ENCODE peak calls at places on chromosome 18, in four cellular contexts. I is K562, R is GM12878, X is HepG2. A is an unnamed sample.

GRCh38 chr18:47036927-47037605 is 1.6 kb upstream of the ELOA2 start:
- DNase-seq in X (no peak), R (no peak), I (no peak), A (no peak)

GRCh38 chr18:812673-813404 is 797 bp upstream of the YES1 start:
- DNase-seq in X (peak; percentile 37), I (peak; percentile 75), R (peak; percentile 39), A (peak; percentile 59)

GRCh38 chr18:66560092-66560491 is 43.8 kb downstream of the CDH19 start:
- DNase-seq in R (no peak), X (peak; percentile 34), I (no peak), A (no peak)

GRCh38 chr18:54269924-54270844 is 867 bp downstream of the POLI start:
- DNase-seq in I (no peak), R (no peak), X (peak; percentile 35), A (peak; percentile 57)

GRCh38 chr18:58552057-58552461 is 76.8 kb downstream of the ALPK2 start:
- DNase-seq in X (peak; percentile 68), R (peak; percentile 82), I (no peak), A (no peak)

GRCh38 chr18:34787931-34788532 is 77.9 kb downstream of the DTNA start:
- DNase-seq in X (peak; percentile 60), R (peak; percentile 11), I (peak; percentile 57), A (no peak)

GRCh38 chr18:45166341-45167108 is 448.8 kb upstream of the SLC14A2 start:
- DNase-seq in R (no peak), I (no peak), X (no peak), A (no peak)

GRCh38 chr18:13264986-13265900 is 46.7 kb downstream of the LDLRAD4 start:
- DNase-seq in X (no peak), R (no peak), I (no peak), A (no peak)

GRCh38 chr18:79699653-79700052 is 20.1 kb downstream of the CTDP1 start:
- DNase-seq in X (no peak), I (no peak), R (no peak), A (no peak)

GRCh38 chr18:55323051-55323994 is 264.7 kb downstream of the TCF4 start:
- DNase-seq in R (no peak), I (no peak), X (no peak), A (no peak)

GRCh38 chr18:50559750-50560680 is at the start of gene MAPK4:
- DNase-seq in I (peak; percentile 74), X (no peak), R (no peak), A (peak; percentile 49)

GRCh38 chr18:13216092-13216582 is 2.4 kb upstream of the LDLRAD4 start:
- DNase-seq in X (peak; percentile 66), I (no peak), R (peak; percentile 4), A (peak; percentile 51)

GRCh38 chr18:56711706-56712445 is 60.7 kb downstream of the WDR7 start:
- DNase-seq in X (no peak), R (no peak), I (no peak), A (no peak)

GRCh38 chr18:74766233-74766632 is 168.6 kb downstream of the ZNF407 start:
- DNase-seq in R (no peak), X (no peak), I (no peak), A (no peak)

GRCh38 chr18:5302606-5303005 is 7.1 kb upstream of the ZBTB14 start:
- DNase-seq in X (no peak), I (no peak), R (no peak), A (no peak)

GRCh38 chr18:44588466-44588865 is 92.2 kb upstream of the SETBP1 start:
- DNase-seq in I (no peak), X (no peak), R (no peak), A (no peak)

GRCh38 chr18:54140641-54141040 is 83.8 kb downstream of the MBD2 start:
- DNase-seq in I (no peak), X (no peak), R (no peak), A (no peak)

GRCh38 chr18:7535436-7536190 is 31.5 kb upstream of the PTPRM start:
- DNase-seq in R (no peak), X (no peak), I (no peak), A (no peak)

GRCh38 chr18:75775121-75775520 is 347.6 kb upstream of the SMIM21 start:
- DNase-seq in R (no peak), I (no peak), X (no peak), A (no peak)

GRCh38 chr18:35780937-35781336 is 191.5 kb upstream of the RMP24 start:
- DNase-seq in R (no peak), I (no peak), X (no peak), A (no peak)

GRCh38 chr18:35572644-35573043 is 8.9 kb upstream of the GALNT1 start:
- DNase-seq in R (no peak), X (no peak), I (no peak), A (no peak)

GRCh38 chr18:27985800-27986199 is 191.1 kb downstream of the CDH2 start:
- DNase-seq in I (no peak), R (no peak), X (no peak), A (peak; percentile 13)

GRCh38 chr18:35777042-35777441 is 195.4 kb upstream of the RMP24 start:
- DNase-seq in I (peak; percentile 24), R (no peak), X (peak; percentile 16), A (peak; percentile 29)

GRCh38 chr18:42534313-42534712 is 579.3 kb downstream of the PIK3C3 start:
- DNase-seq in X (no peak), I (no peak), R (no peak), A (no peak)

GRCh38 chr18:43303376-43303775 is 26.1 kb upstream of the SYT4 start:
- DNase-seq in I (no peak), X (no peak), R (no peak), A (no peak)

GRCh38 chr18:25459814-25460213 is 107.8 kb upstream of the ZNF521 start:
- DNase-seq in I (no peak), R (no peak), X (no peak), A (no peak)

GRCh38 chr18:56312554-56312953 is 325.8 kb downstream of the TXNL1 start:
- DNase-seq in I (no peak), X (no peak), R (no peak), A (no peak)

GRCh38 chr18:31555971-31556747 is 35.5 kb upstream of the TTR start:
- DNase-seq in I (peak; percentile 60), X (peak; percentile 58), R (peak; percentile 39), A (peak; percentile 24)

GRCh38 chr18:13435596-13436333 is 217.2 kb downstream of the LDLRAD4 start:
- DNase-seq in X (no peak), I (no peak), R (no peak), A (no peak)

GRCh38 chr18:76363451-76364120 is 131.5 kb downstream of the ZNF516 start:
- DNase-seq in I (no peak), X (peak; percentile 32), R (no peak), A (no peak)

GRCh38 chr18:65422544-65423136 is 328.2 kb upstream of the CDH7 start:
- DNase-seq in I (no peak), X (no peak), R (no peak), A (no peak)

GRCh38 chr18:22564036-22564435 is 146.3 kb upstream of the CTAGE1 start:
- DNase-seq in X (no peak), I (no peak), R (no peak), A (no peak)
- TF ChIP-seq ETV6 in X (no peak), I (no peak), R (no peak), A (no peak)

GRCh38 chr18:21131698-21132230 is 20.2 kb upstream of the ROCK1 start:
- DNase-seq in R (no peak), X (no peak), I (no peak), A (no peak)

GRCh38 chr18:21129586-21130216 is 18.1 kb upstream of the ROCK1 start:
- DNase-seq in X (no peak), I (no peak), R (no peak), A (no peak)

GRCh38 chr18:21132398-21132918 is 20.8 kb upstream of the ROCK1 start:
- DNase-seq in R (no peak), X (no peak), I (no peak), A (no peak)

GRCh38 chr18:21134895-21135294 is 23.3 kb upstream of the ROCK1 start:
- DNase-seq in X (no peak), R (no peak), I (no peak), A (no peak)
- TF ChIP-seq ETV6 in X (no peak), R (no peak), I (no peak), A (no peak)

GRCh38 chr18:3455090-3455640 is 5.2 kb downstream of the TGIF1 start:
- DNase-seq in X (no peak), I (no peak), R (no peak), A (no peak)

GRCh38 chr18:3451989-3452749 is 2.2 kb downstream of the TGIF1 start:
- DNase-seq in X (no peak), R (no peak), I (peak; percentile 37), A (peak; percentile 44)

GRCh38 chr18:3454365-3455089 is 4.6 kb downstream of the TGIF1 start:
- DNase-seq in R (peak; percentile 19), X (peak; percentile 66), I (peak; percentile 58), A (peak; percentile 45)

GRCh38 chr18:3452750-3453539 is 3.0 kb downstream of the TGIF1 start:
- DNase-seq in R (no peak), X (no peak), I (no peak), A (no peak)

GRCh38 chr18:3453540-3454364 is 3.8 kb downstream of the TGIF1 start:
- DNase-seq in R (no peak), I (no peak), X (peak; percentile 96), A (no peak)
- TF ChIP-seq ETV6 in R (no peak), I (no peak), X (no peak), A (no peak)

DNA sequence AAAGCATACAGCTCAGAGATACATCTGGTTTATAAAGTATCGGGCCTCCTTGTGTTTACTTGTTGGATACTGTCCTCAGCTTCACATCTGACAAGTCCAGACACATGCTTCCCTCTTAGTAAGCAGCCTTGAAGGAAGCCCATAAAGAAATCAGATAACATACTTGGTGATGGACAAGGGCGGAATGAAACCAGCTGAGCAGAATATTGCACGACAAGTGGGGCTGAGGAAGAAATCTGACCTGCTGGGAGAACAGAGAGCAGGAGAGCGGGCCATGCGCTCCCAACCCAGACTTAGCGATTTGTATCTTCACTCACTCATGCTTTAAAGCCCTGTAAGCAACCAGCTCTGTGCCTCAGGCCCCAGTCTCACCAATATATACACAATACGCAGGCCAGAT is 208.4 kb downstream of the CDH20 start:
- DNase-seq in R (no peak), X (no peak), I (no peak), A (no peak)
- TF ChIP-seq ETV6 in R (no peak), X (no peak), I (no peak), A (no peak)

DNA sequence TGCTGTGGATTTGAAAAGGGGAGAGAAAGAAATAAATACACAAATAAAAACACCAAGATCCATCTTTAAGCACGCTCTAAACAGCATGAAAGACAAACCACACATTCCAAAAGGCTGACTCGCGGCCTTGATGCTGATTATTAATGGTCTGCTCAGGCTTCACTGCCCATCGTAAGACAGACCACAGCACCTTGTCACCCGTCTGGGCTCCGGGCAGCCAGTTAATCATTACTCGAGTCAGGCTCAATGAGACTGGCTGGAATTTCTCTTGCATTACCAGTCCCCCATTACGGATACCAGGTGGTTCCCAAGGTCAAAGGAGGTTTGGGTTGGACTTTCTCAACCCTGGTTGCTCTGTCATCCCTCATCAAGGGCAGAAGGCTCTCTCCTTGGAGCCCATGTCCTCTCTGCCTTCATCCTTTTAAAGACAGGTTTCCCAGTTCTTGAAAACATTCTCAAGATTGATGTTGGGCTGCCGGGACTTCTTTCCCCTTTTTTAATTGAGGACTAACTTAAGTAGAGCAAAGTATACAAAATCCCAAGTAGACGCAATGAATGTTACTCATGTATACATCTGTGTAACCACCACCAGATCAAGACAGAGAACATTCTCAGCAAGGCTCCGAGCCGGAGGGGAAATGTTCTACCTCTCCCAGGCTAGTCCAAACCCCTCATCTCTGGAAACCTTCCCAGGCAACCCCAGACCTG is 8.1 kb downstream of the SMAD7 start:
- DNase-seq in R (no peak), X (peak; percentile 96), I (no peak), A (no peak)
- TF ChIP-seq ETV6 in R (no peak), X (no peak), I (no peak), A (no peak)

A was measured in WTC11.